ENCODE peak calls at places on chromosomes 12 and 14, in four cellular contexts. C is esophagus squamous epithelium, H is ovary, V is thyroid gland. T is an unnamed sample.

GRCh38 chr12:108995370-108995992 is 25.4 kb downstream of the SVOP start:
- DNase-seq in C (no peak), V (no peak), H (no peak), T (no peak)

GRCh38 chr14:22614240-22614799 is 16.2 kb downstream of the ABHD4 start:
- DNase-seq in V (peak), C (no peak), H (no peak), T (peak)

GRCh38 chr12:43336962-43337555 is 214.9 kb downstream of the ADAMTS20 start:
- DNase-seq in V (no peak), C (no peak), H (no peak), T (peak)

GRCh38 chr12:75953312-75953906 is 78.2 kb downstream of the PHLDA1 start:
- DNase-seq in C (no peak), H (no peak), V (no peak), T (no peak)

GRCh38 chr12:127284870-127285431 is 982.0 kb upstream of the TMEM132C start:
- DNase-seq in V (no peak), C (no peak), H (no peak), T (no peak)

GRCh38 chr14:56310643-56311042 is 192.4 kb downstream of the PELI2 start:
- DNase-seq in C (no peak), H (no peak), V (no peak), T (no peak)

GRCh38 chr14:95311752-95312151 is 8.0 kb downstream of the CLMN start:
- DNase-seq in H (no peak), V (no peak), C (no peak), T (peak)

GRCh38 chr12:96210376-96211055 is 16.3 kb downstream of the ELK3 start:
- DNase-seq in C (no peak), V (peak), H (no peak), T (no peak)

GRCh38 chr14:22567437-22567836 is 21.6 kb downstream of the DAD1 start:
- DNase-seq in C (no peak), H (no peak), V (no peak), T (no peak)

GRCh38 chr14:61877050-61877390 is 114.8 kb downstream of the SNAPC1 start:
- DNase-seq in V (no peak), C (no peak), H (no peak), T (no peak)
- H3K4me3 ChIP-seq in V (no peak), C (no peak), H (no peak), T (no peak)

GRCh38 chr14:76015668-76016067 is 30.1 kb downstream of the IFT43 start:
- DNase-seq in V (no peak), H (no peak), C (no peak), T (no peak)

GRCh38 chr14:76015191-76015590 is 29.6 kb downstream of the IFT43 start:
- DNase-seq in H (no peak), C (no peak), V (no peak), T (no peak)

GRCh38 chr14:76023757-76024156 is 38.2 kb downstream of the IFT43 start:
- DNase-seq in H (no peak), C (no peak), V (no peak), T (no peak)

GRCh38 chr14:76022991-76023390 is 37.4 kb downstream of the IFT43 start:
- DNase-seq in C (no peak), H (no peak), V (no peak), T (no peak)

GRCh38 chr14:76019676-76020075 is 34.1 kb downstream of the IFT43 start:
- DNase-seq in V (no peak), C (no peak), H (no peak), T (no peak)
- TF ChIP-seq CTCF in V (no peak), C (no peak), H (no peak), T (no peak)

DNA sequence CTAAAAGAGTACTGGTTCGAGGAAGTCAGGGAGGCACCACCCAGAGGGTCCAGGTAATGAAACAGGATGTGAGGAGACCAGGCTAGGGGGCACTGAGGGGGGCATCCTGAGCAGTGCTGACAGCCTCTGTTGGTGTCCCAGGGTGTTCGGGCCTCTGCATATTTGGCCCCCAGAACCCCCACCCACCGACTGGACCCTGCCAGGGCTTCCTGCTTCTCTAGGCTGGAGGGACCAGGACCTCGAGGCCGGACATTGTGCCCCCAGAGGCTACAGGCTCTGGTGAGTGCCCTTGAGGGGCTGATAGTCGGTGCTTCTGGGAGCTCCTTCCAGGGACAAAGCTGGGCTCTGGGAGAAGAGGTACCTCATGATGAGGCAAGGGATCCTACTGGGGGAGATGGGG is 2.6 kb downstream of the TROAP start:
- DNase-seq in V (no peak), C (no peak), H (no peak), T (no peak)
- TF ChIP-seq POLR2A in V (no peak), C (no peak), H (no peak), T (no peak)

GRCh38 chr14:36662543-36663403 is 1.1 kb downstream of the PAX9 start:
- DNase-seq in C (no peak), H (no peak), V (peak), T (no peak)
- H3K4me3 ChIP-seq in C (peak), H (peak), V (no peak), T (no peak)

GRCh38 chr12:26126340-26127284 is 1.8 kb upstream of the BHLHE41 start:
- DNase-seq in C (peak), H (peak), V (peak), T (peak)
- TF ChIP-seq CTCF in C (no peak), H (no peak), V (no peak), T (peak)

GRCh38 chr12:130715150-130715995 is 726 bp downstream of the RIMBP2 start:
- DNase-seq in H (peak), C (no peak), V (peak), T (no peak)
- TF ChIP-seq POLR2A in H (no peak), C (no peak), V (no peak), T (no peak)

DNA sequence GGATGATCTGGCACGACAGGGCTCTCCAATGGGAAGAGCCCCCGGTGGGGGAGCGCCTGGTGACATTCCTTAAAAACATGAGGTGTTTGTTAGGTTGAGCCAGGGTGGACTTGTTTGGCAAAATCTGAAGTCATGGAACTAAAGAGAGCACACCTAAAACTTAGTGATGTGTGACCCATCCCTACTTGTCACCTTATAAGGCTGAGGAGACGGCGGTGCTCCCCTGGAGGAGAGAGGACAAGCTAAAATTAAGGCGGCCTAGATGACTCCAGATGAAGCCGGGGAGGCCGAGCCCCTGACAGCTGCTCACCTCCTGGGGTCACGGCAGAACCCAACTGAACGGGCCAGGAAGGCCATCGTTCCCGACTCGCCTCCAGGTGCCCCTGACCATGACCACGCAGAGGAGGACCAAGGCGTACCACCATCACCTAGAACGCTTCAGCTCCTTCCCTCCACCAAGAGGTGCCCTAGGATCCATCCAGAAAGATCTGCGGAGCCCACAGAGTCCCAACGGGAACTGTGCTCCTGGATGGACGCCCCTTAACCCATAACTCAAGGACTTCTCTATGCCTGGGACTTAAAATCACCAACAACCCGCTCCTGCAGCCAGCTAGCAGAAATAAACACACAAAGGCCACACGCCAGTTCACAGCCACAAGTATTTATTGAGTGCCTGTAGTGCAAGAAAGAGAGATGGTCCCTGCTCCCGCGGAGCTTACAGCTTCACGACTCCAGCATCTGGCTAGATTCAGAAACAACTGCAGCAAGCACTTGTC is 977 bp upstream of the PITPNM2 start:
- DNase-seq in H (peak), C (no peak), V (peak), T (peak)
- H3K4me3 ChIP-seq in H (peak), C (peak), V (peak), T (no peak)

GRCh38 chr14:74955229-74955999 is at the start of gene PGF:
- DNase-seq in V (peak), H (peak), C (no peak), T (peak)
- TF ChIP-seq CTCF in V (no peak), H (no peak), C (no peak), T (no peak)